ENCODE peak calls at places on chromosomes 3 and 15, in seven cellular contexts. W, G, P, X, K, T and Q are unnamed samples. For H3K4me1, the result is how much of the 10 kb centered on the place peaks cover.

GRCh38 chr15:38474155-38474757 is 20.3 kb downstream of the FAM98B start:
- DNase-seq in T (no peak), G (peak), X (no peak), K (peak), P (no peak), W (peak), Q (no peak)

GRCh38 chr3:164450276-164450905 is 627.9 kb downstream of the SI start:
- DNase-seq in W (no peak), K (no peak), P (no peak), T (no peak), X (no peak), G (no peak), Q (no peak)

GRCh38 chr3:52891615-52892081 is 5.7 kb downstream of the STIMATE start:
- DNase-seq in X (no peak), W (no peak), P (peak), T (no peak), K (no peak), G (no peak), Q (no peak)

GRCh38 chr3:69941439-69942176 is 57.9 kb upstream of the SAMMSON start:
- DNase-seq in X (no peak), P (no peak), W (no peak), T (no peak), K (no peak), G (no peak), Q (no peak)

GRCh38 chr15:39931615-39932014 is 2.3 kb upstream of the EIF2AK4 start:
- DNase-seq in X (no peak), T (no peak), G (no peak), W (no peak), K (no peak), P (no peak), Q (no peak)

GRCh38 chr15:56817266-56817665 is 84.0 kb upstream of the ZNF280D start:
- DNase-seq in W (no peak), X (no peak), K (no peak), G (no peak), T (no peak), P (no peak), Q (no peak)

GRCh38 chr3:94146455-94146854 is 83.6 kb downstream of the NSUN3 start:
- DNase-seq in W (no peak), P (no peak), G (no peak), X (no peak), T (no peak), K (no peak), Q (no peak)

GRCh38 chr15:90054618-90055097 is 47.6 kb downstream of the IDH2 start:
- DNase-seq in P (no peak), K (no peak), W (no peak), T (no peak), G (no peak), X (no peak), Q (no peak)

GRCh38 chr3:15368561-15369135 is 36.3 kb upstream of the SH3BP5 start:
- DNase-seq in G (no peak), T (no peak), K (no peak), P (no peak), X (no peak), W (no peak), Q (no peak)

GRCh38 chr3:166481340-166481739 is 644.1 kb upstream of the BCHE start:
- DNase-seq in T (no peak), G (no peak), P (no peak), W (no peak), K (no peak), X (no peak), Q (no peak)

GRCh38 chr3:46960081-46960701 is 16.4 kb downstream of the CCDC12 start:
- DNase-seq in T (no peak), P (no peak), W (no peak), K (no peak), G (no peak), X (peak), Q (no peak)

GRCh38 chr15:63602595-63602994 is 5.4 kb downstream of the FBXL22 start:
- DNase-seq in G (no peak), W (no peak), P (no peak), K (no peak), X (no peak), T (no peak), Q (no peak)

GRCh38 chr3:141928626-141929270 is 52.3 kb downstream of the ATP1B3 start:
- DNase-seq in W (no peak), K (no peak), T (no peak), G (peak), X (no peak), P (no peak), Q (no peak)

GRCh38 chr3:186839874-186840641 is 2.5 kb upstream of the ADIPOQ start:
- DNase-seq in T (no peak), G (no peak), P (no peak), W (no peak), K (no peak), X (no peak), Q (no peak)

GRCh38 chr3:77524467-77524866 is 484.6 kb downstream of the ROBO2 start:
- DNase-seq in K (no peak), T (no peak), X (no peak), P (no peak), W (no peak), G (no peak), Q (no peak)

DNA sequence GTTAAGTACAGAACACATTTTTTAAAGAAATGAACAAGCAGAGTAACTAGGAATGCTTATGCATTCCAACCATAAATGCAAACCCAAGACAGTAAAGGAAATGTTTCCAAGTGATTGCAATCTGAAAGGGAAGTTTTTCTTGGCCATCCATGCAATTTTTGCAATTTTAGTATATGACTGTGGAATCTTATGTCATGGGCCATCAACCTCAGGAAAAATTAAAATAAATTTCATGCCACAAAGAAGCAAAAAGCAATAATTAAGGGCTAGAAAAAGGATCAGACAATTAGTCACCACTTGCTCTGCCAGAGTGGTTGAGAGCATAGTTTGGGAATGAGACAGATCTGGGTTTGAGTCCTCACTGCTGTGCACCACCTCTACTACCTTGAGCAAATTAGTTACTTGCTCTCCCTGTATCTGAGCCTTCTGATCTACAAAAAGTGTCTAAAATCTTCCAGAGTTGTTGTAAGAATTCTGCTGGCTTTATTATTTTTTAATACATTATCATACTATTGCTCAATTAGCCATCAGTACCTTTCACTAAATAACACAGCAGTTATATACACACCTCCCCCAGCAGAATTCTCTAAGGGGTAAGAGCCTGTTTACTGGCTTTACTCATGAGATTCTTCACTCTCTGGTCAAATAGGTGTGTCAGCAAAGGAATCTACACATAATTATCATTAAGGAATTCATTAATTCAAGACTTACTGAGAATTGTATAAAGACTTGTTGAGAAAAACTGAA is 49.8 kb upstream of the FBN1 start:
- DNase-seq in K (no peak), P (no peak), G (no peak), W (no peak), T (no peak), X (no peak), Q (no peak)
- TF ChIP-seq CTCF in K (no peak), P (no peak), G (no peak), W (no peak), T (no peak), X (no peak), Q (no peak)

GRCh38 chr3:28322464-28322863 is 26.1 kb upstream of the ZCWPW2 start:
- DNase-seq in X (no peak), P (no peak), W (no peak), T (no peak), K (no peak), G (no peak), Q (no peak)
- H3K4me1 ChIP-seq in X (under half), P (under half), W (under half), T (under half), K (under half), G (under half), Q (under half)

DNA sequence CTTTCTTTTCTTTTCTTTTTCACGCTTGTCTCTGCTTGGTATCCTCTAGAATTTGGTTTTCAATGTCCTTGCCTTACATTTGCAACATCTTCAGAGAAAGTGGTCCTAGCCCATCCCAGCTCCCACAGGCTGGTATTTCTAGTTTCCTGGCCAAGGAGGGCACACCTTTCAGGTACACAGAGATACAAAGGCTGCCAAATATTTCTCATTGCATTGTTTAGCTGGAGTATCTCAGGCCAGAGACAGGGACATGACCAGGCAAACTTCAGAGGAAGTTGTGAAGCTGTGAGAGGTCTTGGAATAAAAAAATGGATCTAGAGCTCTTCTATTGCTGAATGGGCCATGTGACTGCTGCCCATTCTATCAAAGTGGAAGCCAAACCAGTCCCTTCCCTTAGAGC is 68.9 kb downstream of the BDH1 start:
- DNase-seq in T (no peak), W (no peak), P (no peak), X (no peak), G (no peak), K (no peak), Q (no peak)
- H3K27ac ChIP-seq in T (no peak), W (no peak), P (no peak), X (no peak), G (no peak), K (no peak), Q (no peak)

DNA sequence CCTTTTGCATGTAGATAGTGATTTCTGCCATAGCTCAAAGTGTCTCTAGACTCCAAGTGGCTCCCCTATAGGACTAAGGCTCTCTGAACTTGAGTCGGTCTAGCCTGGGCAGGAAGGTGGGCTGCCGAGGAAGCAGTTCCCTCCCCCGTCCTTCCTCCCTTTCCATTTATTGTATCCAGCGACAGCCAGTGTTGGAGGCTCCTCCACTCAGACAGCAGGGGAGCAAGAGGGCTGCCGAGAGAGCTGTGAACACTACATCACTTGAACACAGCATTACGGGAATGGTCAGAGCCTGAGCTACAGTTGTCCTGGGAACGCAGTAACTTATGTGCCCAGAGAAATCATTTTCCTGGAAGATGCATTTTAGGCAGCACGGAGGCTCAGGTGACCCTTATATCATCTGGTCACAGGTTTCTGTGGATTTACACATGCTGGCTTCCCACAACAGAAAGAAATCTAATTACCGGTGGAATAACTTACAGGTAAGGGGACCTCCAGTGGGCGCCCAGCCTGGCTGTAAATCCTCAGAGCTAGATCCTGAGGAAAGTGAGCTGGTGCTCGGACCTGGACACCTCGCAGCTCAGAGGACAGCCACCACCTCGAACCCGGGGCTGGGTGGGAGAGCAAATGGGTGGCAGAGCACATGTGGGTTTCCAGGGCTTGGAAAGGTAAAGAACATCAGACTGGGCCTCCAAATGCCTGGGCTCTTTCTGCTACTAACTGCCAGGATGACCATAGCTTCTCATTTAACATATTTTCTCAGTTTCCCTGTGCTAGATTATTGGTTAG is 197.1 kb downstream of the UACA start:
- DNase-seq in K (no peak), X (no peak), G (no peak), P (no peak), W (no peak), T (no peak), Q (no peak)
- TF ChIP-seq CTCF in K (no peak), X (no peak), G (no peak), P (no peak), W (no peak), T (no peak), Q (no peak)